ENCODE peak calls at places on chromosome X, in seven cellular contexts. F is transverse colon, Y is stomach, G is tibial nerve, T is A549, H is ovary, V is suprapubic skin. P is an unnamed sample.

GRCh38 chrX:135112096-135112729 is 8.1 kb downstream of the ETDB start:
- DNase-seq in F (no peak), Y (no peak), G (peak; percentile 24), T (peak; percentile 31), H (no peak), V (no peak), P (no peak)

GRCh38 chrX:127888767-127889166 is 163.4 kb downstream of the ACTRT1 start:
- DNase-seq in F (no peak), Y (no peak), G (no peak), T (no peak), H (no peak), V (no peak), P (no peak)

GRCh38 chrX:79081895-79082512 is 62.5 kb upstream of the GPR174 start:
- DNase-seq in F (no peak), Y (no peak), G (peak; percentile 23), T (peak; percentile 22), H (no peak), V (no peak), P (no peak)

GRCh38 chrX:122091571-122091970 is 1044.2 kb downstream of the GLUD2 start:
- DNase-seq in F (no peak), Y (no peak), G (no peak), T (no peak), H (no peak), V (no peak), P (no peak)

GRCh38 chrX:122517781-122518180 is 666.3 kb upstream of the GRIA3 start:
- DNase-seq in F (no peak), Y (no peak), G (no peak), T (no peak), H (no peak), V (no peak), P (no peak)

GRCh38 chrX:126550816-126551215 is 1.8 kb downstream of the DCAF12L1 start:
- DNase-seq in F (no peak), Y (no peak), G (no peak), T (no peak), H (no peak), V (no peak), P (no peak)

GRCh38 chrX:19864736-19865135 is 22.7 kb downstream of the SH3KBP1 start:
- DNase-seq in F (no peak), Y (no peak), G (no peak), T (no peak), H (no peak), V (no peak), P (no peak)

GRCh38 chrX:34379891-34380290 is 247.8 kb upstream of the FAM47A start:
- DNase-seq in F (no peak), Y (no peak), G (no peak), T (no peak), H (no peak), V (no peak), P (no peak)

GRCh38 chrX:9566150-9566621 is 101.3 kb downstream of the TBL1X start:
- DNase-seq in F (peak; percentile 51), Y (peak; percentile 43), G (peak; percentile 38), T (peak; percentile 69), H (peak; percentile 73), V (no peak), P (no peak)

GRCh38 chrX:19063030-19063429 is 59.2 kb downstream of the ADGRG2 start:
- DNase-seq in F (no peak), Y (no peak), G (no peak), T (peak; percentile 26), H (no peak), V (no peak), P (no peak)

DNA sequence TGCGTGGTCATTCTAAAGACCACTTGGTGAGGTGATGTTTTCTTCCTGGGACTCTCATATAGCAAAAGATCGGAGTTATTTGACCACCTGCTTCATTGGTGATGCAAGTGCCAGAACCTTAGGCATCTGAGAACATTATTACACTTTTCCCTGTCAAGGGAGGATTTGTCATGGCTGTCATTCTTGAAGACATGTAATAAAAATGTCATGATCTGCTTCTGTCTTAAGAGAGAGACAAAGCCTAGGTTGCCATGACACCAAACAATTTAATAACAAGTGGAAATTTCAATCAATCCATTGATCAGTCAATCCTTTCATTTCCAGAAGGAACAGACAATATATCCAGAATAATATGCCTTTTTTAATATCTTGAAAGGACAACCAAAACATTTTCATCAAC is 97.9 kb upstream of the OR13H1 start:
- DNase-seq in F (no peak), Y (no peak), G (no peak), T (no peak), H (no peak), V (no peak), P (no peak)
- TF ChIP-seq EP300 in F (no peak), Y (no peak), G (no peak), T (no peak), H (no peak), V (no peak), P (no peak)

GRCh38 chrX:476724-477075 is 90.0 kb upstream of the PPP2R3B start:
- DNase-seq in F (no peak), Y (no peak), G (no peak), T (no peak), H (no peak), V (peak; percentile 52), P (no peak)

GRCh38 chrX:479273-479981 is 92.7 kb upstream of the PPP2R3B start:
- DNase-seq in F (no peak), Y (no peak), G (no peak), T (no peak), H (no peak), V (no peak), P (no peak)

GRCh38 chrX:480861-481417 is 94.2 kb upstream of the PPP2R3B start:
- DNase-seq in F (no peak), Y (no peak), G (no peak), T (no peak), H (no peak), V (no peak), P (no peak)

GRCh38 chrX:475926-476723 is 89.4 kb upstream of the PPP2R3B start:
- DNase-seq in F (no peak), Y (no peak), G (no peak), T (no peak), H (no peak), V (no peak), P (no peak)

DNA sequence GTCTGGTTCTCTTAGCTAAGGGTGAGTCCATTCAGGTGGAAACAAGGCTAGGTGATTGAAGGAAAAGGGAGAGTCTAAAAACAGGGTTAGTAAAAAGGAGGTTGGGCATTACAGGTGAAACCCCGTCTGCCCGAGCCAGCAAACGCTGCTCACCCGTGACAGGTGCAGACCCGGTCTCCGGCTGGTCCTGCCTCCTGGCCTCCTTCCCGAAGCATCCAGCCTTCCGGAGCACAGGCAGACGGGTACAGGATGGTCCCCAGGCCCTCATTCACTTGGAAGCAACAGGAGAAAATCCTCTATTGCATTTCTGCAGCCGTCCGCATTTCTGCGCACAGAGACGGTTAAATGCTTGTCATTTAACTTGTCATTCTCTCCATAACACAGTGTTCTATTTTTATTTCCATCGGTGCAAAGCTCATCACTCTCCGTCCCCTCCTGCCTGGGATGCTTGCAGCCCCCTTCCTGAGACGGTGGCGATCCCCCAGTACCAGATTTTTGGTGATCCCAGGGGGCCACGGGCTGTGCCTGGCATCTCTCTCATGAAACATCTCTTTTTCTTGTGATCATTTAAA is 90.8 kb upstream of the PPP2R3B start:
- DNase-seq in F (no peak), Y (no peak), G (no peak), T (no peak), H (no peak), V (peak; percentile 54), P (no peak)
- TF ChIP-seq EP300 in F (no peak), Y (no peak), G (no peak), T (no peak), H (no peak), V (no peak), P (no peak)

GRCh38 chrX:108558217-108558616 is 118.6 kb downstream of the COL4A5 start:
- DNase-seq in F (no peak), Y (no peak), G (no peak), T (no peak), H (no peak), V (no peak), P (no peak)
- TF ChIP-seq EP300 in F (no peak), Y (no peak), G (no peak), T (no peak), H (no peak), V (no peak), P (no peak)

DNA sequence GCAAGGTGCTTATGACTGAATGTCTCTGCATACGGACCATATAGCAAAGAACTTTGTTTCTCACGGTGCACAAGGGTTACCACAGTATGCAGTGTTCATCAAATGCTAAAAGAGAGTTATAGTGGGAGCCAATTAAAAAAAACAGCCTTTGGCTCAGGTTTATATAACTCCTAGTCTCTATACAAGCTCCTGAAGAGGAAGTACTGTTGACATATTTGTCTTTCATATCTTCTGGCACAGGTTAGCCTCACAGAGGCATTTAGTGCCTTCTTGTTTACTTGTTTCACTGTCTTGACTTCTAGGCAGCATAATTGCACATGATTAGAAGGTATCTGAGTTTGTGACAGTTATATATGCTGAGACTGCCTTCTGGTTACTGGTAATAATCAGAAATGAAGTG is 158.8 kb upstream of the FAM47C start:
- DNase-seq in F (no peak), Y (no peak), G (no peak), T (no peak), H (no peak), V (no peak), P (no peak)
- TF ChIP-seq EP300 in F (no peak), Y (no peak), G (no peak), T (no peak), H (no peak), V (no peak), P (no peak)

GRCh38 chrX:27445438-27445837 is 17.7 kb downstream of the PPP4R3C start:
- DNase-seq in F (no peak), Y (no peak), G (no peak), T (no peak), H (no peak), V (no peak), P (no peak)

GRCh38 chrX:27451324-27451723 is 11.8 kb downstream of the PPP4R3C start:
- DNase-seq in F (no peak), Y (no peak), G (no peak), T (no peak), H (no peak), V (no peak), P (no peak)

GRCh38 chrX:27444093-27444908 is 18.8 kb downstream of the PPP4R3C start:
- DNase-seq in F (no peak), Y (no peak), G (no peak), T (no peak), H (no peak), V (no peak), P (no peak)

GRCh38 chrX:27446423-27446822 is 16.7 kb downstream of the PPP4R3C start:
- DNase-seq in F (no peak), Y (no peak), G (no peak), T (no peak), H (no peak), V (no peak), P (no peak)
- TF ChIP-seq EP300 in F (no peak), Y (no peak), G (no peak), T (no peak), H (no peak), V (no peak), P (no peak)